ENCODE peak calls at places on chromosomes 1 and 21, in six cellular contexts. One of them, this sample, is unnamed.

GRCh38 chr1:238962941-238963340 is 423.4 kb upstream of the CHRM3 start:
- DNase-seq in tibial nerve: no peak
- DNase-seq in HepG2: no peak
- DNase-seq in A549: no peak
- DNase-seq in suprapubic skin: no peak
- DNase-seq in transverse colon: no peak
- DNase-seq in this sample: no peak

GRCh38 chr1:60227581-60228252 is 154.1 kb upstream of the C1orf87 start:
- DNase-seq in transverse colon: no peak
- DNase-seq in A549: no peak
- DNase-seq in HepG2: no peak
- DNase-seq in suprapubic skin: no peak
- DNase-seq in tibial nerve: no peak
- DNase-seq in this sample: no peak

GRCh38 chr1:112901387-112901786 is 54.6 kb downstream of the SLC16A1 start:
- DNase-seq in suprapubic skin: no peak
- DNase-seq in HepG2: no peak
- DNase-seq in transverse colon: no peak
- DNase-seq in tibial nerve: no peak
- DNase-seq in A549: no peak
- DNase-seq in this sample: no peak

GRCh38 chr1:224894915-224895314 is 34.6 kb upstream of the DNAH14 start:
- DNase-seq in suprapubic skin: no peak
- DNase-seq in transverse colon: no peak
- DNase-seq in A549: peak; percentile 9
- DNase-seq in HepG2: peak; percentile 7
- DNase-seq in tibial nerve: no peak
- DNase-seq in this sample: no peak

GRCh38 chr1:168987923-168988322 is 118.6 kb upstream of the ATP1B1 start:
- DNase-seq in suprapubic skin: no peak
- DNase-seq in A549: no peak
- DNase-seq in HepG2: no peak
- DNase-seq in tibial nerve: no peak
- DNase-seq in transverse colon: no peak
- DNase-seq in this sample: no peak

GRCh38 chr1:38166461-38166860 is 119.9 kb upstream of the POU3F1 start:
- DNase-seq in suprapubic skin: no peak
- DNase-seq in A549: no peak
- DNase-seq in HepG2: no peak
- DNase-seq in transverse colon: no peak
- DNase-seq in tibial nerve: no peak
- DNase-seq in this sample: no peak

GRCh38 chr1:42506576-42506975 is 43.5 kb downstream of the CCDC30 start:
- DNase-seq in transverse colon: no peak
- DNase-seq in tibial nerve: no peak
- DNase-seq in A549: no peak
- DNase-seq in HepG2: no peak
- DNase-seq in suprapubic skin: no peak
- DNase-seq in this sample: no peak

GRCh38 chr1:53754484-53755312 is 15.7 kb upstream of the GLIS1 start:
- DNase-seq in transverse colon: peak; percentile 32
- DNase-seq in tibial nerve: no peak
- DNase-seq in A549: peak; percentile 39
- DNase-seq in suprapubic skin: no peak
- DNase-seq in HepG2: peak; percentile 55
- DNase-seq in this sample: peak; percentile 29

GRCh38 chr1:75472971-75473603 is 137.8 kb downstream of the SLC44A5 start:
- DNase-seq in tibial nerve: no peak
- DNase-seq in transverse colon: no peak
- DNase-seq in suprapubic skin: no peak
- DNase-seq in HepG2: no peak
- DNase-seq in A549: no peak
- DNase-seq in this sample: no peak

GRCh38 chr1:19484793-19485361 is 462 bp downstream of the CAPZB start:
- DNase-seq in tibial nerve: no peak
- DNase-seq in transverse colon: no peak
- DNase-seq in HepG2: no peak
- DNase-seq in suprapubic skin: no peak
- DNase-seq in A549: peak; percentile 23
- DNase-seq in this sample: no peak

GRCh38 chr1:29415861-29416260 is 179.5 kb downstream of the PTPRU start:
- DNase-seq in tibial nerve: no peak
- DNase-seq in A549: no peak
- DNase-seq in suprapubic skin: no peak
- DNase-seq in HepG2: no peak
- DNase-seq in transverse colon: no peak
- DNase-seq in this sample: no peak

GRCh38 chr1:204821924-204822323 is 48.7 kb upstream of the NFASC start:
- DNase-seq in transverse colon: no peak
- DNase-seq in HepG2: no peak
- DNase-seq in tibial nerve: no peak
- DNase-seq in A549: no peak
- DNase-seq in suprapubic skin: no peak
- DNase-seq in this sample: no peak

GRCh38 chr1:21292991-21293536 is 2.8 kb upstream of the ECE1 start:
- DNase-seq in suprapubic skin: no peak
- DNase-seq in HepG2: no peak
- DNase-seq in transverse colon: no peak
- DNase-seq in tibial nerve: no peak
- DNase-seq in A549: no peak
- DNase-seq in this sample: no peak

GRCh38 chr1:112711041-112711440 is 4.1 kb downstream of the PPM1J start:
- DNase-seq in HepG2: no peak
- DNase-seq in A549: no peak
- DNase-seq in tibial nerve: no peak
- DNase-seq in suprapubic skin: no peak
- DNase-seq in transverse colon: no peak
- DNase-seq in this sample: no peak

GRCh38 chr1:78619446-78619802 is 824 bp upstream of the IFI44L start:
- DNase-seq in suprapubic skin: no peak
- DNase-seq in HepG2: no peak
- DNase-seq in transverse colon: no peak
- DNase-seq in A549: no peak
- DNase-seq in tibial nerve: no peak
- DNase-seq in this sample: no peak

GRCh38 chr1:30787856-30788495 is 30.4 kb upstream of the LAPTM5 start:
- DNase-seq in A549: no peak
- DNase-seq in transverse colon: no peak
- DNase-seq in HepG2: no peak
- DNase-seq in suprapubic skin: no peak
- DNase-seq in tibial nerve: no peak
- DNase-seq in this sample: peak; percentile 48

GRCh38 chr1:149993764-149994163 is 16.8 kb downstream of the OTUD7B start:
- DNase-seq in suprapubic skin: no peak
- DNase-seq in A549: no peak
- DNase-seq in tibial nerve: no peak
- DNase-seq in transverse colon: no peak
- DNase-seq in HepG2: no peak
- DNase-seq in this sample: no peak

GRCh38 chr1:171140466-171140865 is 44.6 kb upstream of the FMO2 start:
- DNase-seq in tibial nerve: peak; percentile 43
- DNase-seq in HepG2: no peak
- DNase-seq in A549: no peak
- DNase-seq in suprapubic skin: no peak
- DNase-seq in transverse colon: no peak
- DNase-seq in this sample: peak; percentile 26

GRCh38 chr1:246068619-246069509 is 438.2 kb downstream of the SMYD3 start:
- DNase-seq in tibial nerve: no peak
- DNase-seq in HepG2: no peak
- DNase-seq in A549: no peak
- DNase-seq in transverse colon: no peak
- DNase-seq in suprapubic skin: no peak
- DNase-seq in this sample: no peak

GRCh38 chr1:248886237-248886895 is 19.7 kb upstream of the PGBD2 start:
- DNase-seq in tibial nerve: no peak
- DNase-seq in HepG2: no peak
- DNase-seq in suprapubic skin: no peak
- DNase-seq in transverse colon: no peak
- DNase-seq in A549: no peak
- DNase-seq in this sample: no peak

DNA sequence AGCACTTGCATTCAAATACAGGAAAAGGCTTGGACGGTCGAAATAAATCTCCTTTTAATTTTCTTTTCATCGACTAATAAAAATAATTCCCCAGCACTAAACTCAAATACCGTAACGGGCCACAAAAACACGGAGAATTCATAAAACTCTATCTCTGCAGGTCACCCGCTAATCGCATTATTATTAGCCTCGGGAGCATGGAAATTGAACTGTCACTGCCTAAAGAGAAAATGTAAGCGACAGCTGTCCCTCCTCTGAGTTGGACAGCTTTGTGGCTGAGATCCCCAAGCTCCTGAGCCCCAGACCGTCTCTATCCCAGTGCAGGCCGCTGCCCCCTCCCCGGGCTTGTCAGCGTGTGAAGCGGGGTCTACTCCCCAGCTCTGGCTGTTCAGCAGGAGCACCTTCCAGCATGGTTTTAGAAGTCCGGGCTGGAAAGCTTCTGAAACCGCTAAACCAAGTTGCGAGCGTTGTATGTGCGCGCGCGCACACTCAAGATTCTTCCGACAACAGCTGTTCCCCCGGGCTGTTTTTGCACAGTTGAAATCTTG is 1.8 kb downstream of the TBX15 start:
- DNase-seq in suprapubic skin: no peak
- DNase-seq in A549: no peak
- DNase-seq in tibial nerve: no peak
- DNase-seq in transverse colon: no peak
- DNase-seq in HepG2: no peak
- DNase-seq in this sample: no peak
- TF ChIP-seq POLR2A in suprapubic skin: no peak
- TF ChIP-seq POLR2A in A549: no peak
- TF ChIP-seq POLR2A in tibial nerve: no peak
- TF ChIP-seq POLR2A in transverse colon: no peak
- TF ChIP-seq POLR2A in HepG2: no peak
- TF ChIP-seq POLR2A in this sample: no peak

GRCh38 chr1:32887623-32888022 is 1.3 kb downstream of the HPCA start:
- DNase-seq in A549: no peak
- DNase-seq in suprapubic skin: no peak
- DNase-seq in transverse colon: no peak
- DNase-seq in HepG2: no peak
- DNase-seq in tibial nerve: no peak
- DNase-seq in this sample: no peak
- TF ChIP-seq EP300 in A549: no peak
- TF ChIP-seq EP300 in suprapubic skin: no peak
- TF ChIP-seq EP300 in transverse colon: no peak
- TF ChIP-seq EP300 in HepG2: no peak
- TF ChIP-seq EP300 in tibial nerve: no peak
- TF ChIP-seq EP300 in this sample: no peak

DNA sequence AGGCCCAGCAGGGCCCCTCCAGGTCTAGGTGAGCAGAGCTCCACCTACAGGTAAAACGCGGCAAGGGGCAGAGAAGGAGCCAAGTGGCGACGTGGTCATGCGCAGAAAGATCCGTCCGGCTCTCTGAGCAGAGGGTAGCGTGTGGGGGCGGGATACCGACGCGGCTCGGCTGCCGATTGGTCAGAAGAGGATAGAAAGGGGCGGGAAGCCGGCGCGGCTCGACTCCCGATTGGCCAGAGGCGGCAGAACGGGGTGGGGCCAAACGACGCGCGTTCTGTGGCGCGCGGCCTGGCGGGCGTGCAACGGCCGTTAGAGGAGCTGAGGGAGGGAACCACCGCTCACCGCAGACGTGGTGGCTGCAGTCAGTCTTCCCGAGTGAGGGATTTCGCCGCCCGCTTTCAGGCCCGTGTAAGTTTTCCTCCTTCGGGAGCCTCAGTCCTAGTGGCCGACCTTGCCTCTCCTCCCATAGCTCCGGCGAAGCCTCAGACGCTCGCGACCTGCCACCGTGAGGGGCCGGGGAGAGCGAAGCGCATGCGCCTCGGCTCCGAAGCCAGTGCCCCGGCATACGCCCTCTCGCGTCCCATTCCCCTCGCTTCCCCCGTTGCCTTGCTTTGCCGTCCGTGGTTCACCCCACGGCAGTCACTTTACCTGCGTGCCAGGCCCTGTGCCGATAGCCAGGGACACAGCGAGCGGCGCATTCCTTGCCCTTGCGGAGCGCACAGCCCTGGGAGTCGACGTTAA is at the start of gene CEP85:
- DNase-seq in tibial nerve: peak; percentile 94
- DNase-seq in HepG2: peak; percentile 93
- DNase-seq in A549: peak; percentile 96
- DNase-seq in transverse colon: peak; percentile 99
- DNase-seq in suprapubic skin: peak; percentile 100
- DNase-seq in this sample: peak; percentile 98
- TF ChIP-seq POLR2A in tibial nerve: peak; percentile 92
- TF ChIP-seq POLR2A in HepG2: peak; percentile 92
- TF ChIP-seq POLR2A in A549: peak; percentile 79
- TF ChIP-seq POLR2A in transverse colon: peak; percentile 92
- TF ChIP-seq POLR2A in suprapubic skin: no peak
- TF ChIP-seq POLR2A in this sample: peak; percentile 29

GRCh38 chr1:41502912-41503311 is 18.4 kb upstream of the EDN2 start:
- DNase-seq in tibial nerve: no peak
- DNase-seq in HepG2: no peak
- DNase-seq in suprapubic skin: no peak
- DNase-seq in transverse colon: no peak
- DNase-seq in A549: no peak
- DNase-seq in this sample: no peak
- TF ChIP-seq EP300 in tibial nerve: no peak
- TF ChIP-seq EP300 in HepG2: no peak
- TF ChIP-seq EP300 in suprapubic skin: no peak
- TF ChIP-seq EP300 in transverse colon: no peak
- TF ChIP-seq EP300 in A549: no peak
- TF ChIP-seq EP300 in this sample: no peak

GRCh38 chr21:44911066-44911383 is 9.7 kb downstream of the ITGB2 start:
- DNase-seq in A549: no peak
- DNase-seq in transverse colon: no peak
- DNase-seq in HepG2: no peak
- DNase-seq in suprapubic skin: no peak
- DNase-seq in tibial nerve: no peak
- DNase-seq in this sample: no peak

GRCh38 chr21:44910229-44911065 is 10.3 kb downstream of the ITGB2 start:
- DNase-seq in transverse colon: no peak
- DNase-seq in A549: no peak
- DNase-seq in HepG2: peak; percentile 65
- DNase-seq in tibial nerve: no peak
- DNase-seq in suprapubic skin: no peak
- DNase-seq in this sample: no peak

GRCh38 chr21:44913425-44914175 is 7.1 kb downstream of the ITGB2 start:
- DNase-seq in tibial nerve: no peak
- DNase-seq in transverse colon: no peak
- DNase-seq in A549: no peak
- DNase-seq in suprapubic skin: no peak
- DNase-seq in HepG2: no peak
- DNase-seq in this sample: no peak

GRCh38 chr21:44911384-44912157 is 9.1 kb downstream of the ITGB2 start:
- DNase-seq in HepG2: peak; percentile 46
- DNase-seq in suprapubic skin: no peak
- DNase-seq in tibial nerve: peak; percentile 63
- DNase-seq in A549: no peak
- DNase-seq in transverse colon: peak; percentile 90
- DNase-seq in this sample: peak; percentile 57

DNA sequence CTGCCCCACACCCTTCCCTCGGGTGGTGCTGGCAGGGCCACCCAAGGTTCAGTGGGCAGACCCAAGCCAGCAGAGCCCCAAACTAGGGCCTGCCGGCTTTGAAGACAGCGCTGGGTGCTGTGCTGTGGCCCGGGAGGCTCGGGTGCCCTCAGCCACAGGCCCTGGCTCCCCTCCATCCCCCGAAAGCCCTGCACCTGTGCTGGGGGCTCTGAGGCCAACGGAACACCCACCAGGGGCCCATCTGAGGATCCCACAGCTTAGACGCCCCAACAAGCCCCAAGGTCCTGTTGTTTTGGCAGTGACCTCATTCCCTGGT is 8.6 kb downstream of the ITGB2 start:
- DNase-seq in A549: no peak
- DNase-seq in transverse colon: no peak
- DNase-seq in suprapubic skin: no peak
- DNase-seq in tibial nerve: no peak
- DNase-seq in HepG2: no peak
- DNase-seq in this sample: no peak
- TF ChIP-seq POLR2A in A549: no peak
- TF ChIP-seq POLR2A in transverse colon: no peak
- TF ChIP-seq POLR2A in suprapubic skin: no peak
- TF ChIP-seq POLR2A in tibial nerve: no peak
- TF ChIP-seq POLR2A in HepG2: no peak
- TF ChIP-seq POLR2A in this sample: no peak